ENCODE peak calls at places on chromosomes 4 and X, in seven cellular contexts. N is ovary, T is transverse colon, D is tibial nerve, P is stomach, R is breast epithelium, Q is IMR-90. B is an unnamed sample. For H3K36me3, the result is how much of the 10 kb centered on the place peaks cover.

GRCh38 chrX:40853004-40853815 is 117.9 kb upstream of the MED14 start:
- DNase-seq in D (no peak), Q (no peak), T (no peak), N (no peak), R (no peak), P (no peak), B (no peak)

GRCh38 chrX:40878821-40879571 is 143.7 kb upstream of the MED14 start:
- DNase-seq in T (no peak), D (no peak), Q (no peak), P (no peak), R (no peak), N (no peak), B (no peak)

GRCh38 chr4:88017516-88018302 is 10.3 kb downstream of the PKD2 start:
- DNase-seq in D (peak), T (no peak), N (no peak), Q (peak), R (no peak), P (no peak), B (peak)

GRCh38 chr4:33825685-33826084 is 2418.6 kb downstream of the ARAP2 start:
- DNase-seq in N (no peak), R (no peak), P (no peak), D (no peak), T (no peak), Q (no peak), B (no peak)

GRCh38 chrX:17266171-17266570 is 108.8 kb upstream of the NHS start:
- DNase-seq in N (no peak), T (no peak), R (no peak), Q (no peak), P (no peak), D (no peak), B (no peak)

GRCh38 chr4:66613591-66613990 is 931.7 kb downstream of the CENPC start:
- DNase-seq in Q (no peak), T (no peak), P (no peak), D (no peak), N (no peak), R (no peak), B (no peak)

GRCh38 chrX:144253356-144253755 is 369.5 kb downstream of the UBE2NL start:
- DNase-seq in R (no peak), P (no peak), N (no peak), D (no peak), Q (no peak), T (no peak), B (no peak)

GRCh38 chr4:3436798-3437581 is 4.8 kb upstream of the HGFAC start:
- DNase-seq in Q (peak), D (no peak), P (peak), N (no peak), T (peak), R (peak), B (no peak)

GRCh38 chr4:117941611-117942010 is 92.7 kb upstream of the NDST3 start:
- DNase-seq in D (no peak), T (no peak), P (no peak), R (no peak), Q (no peak), N (no peak), B (no peak)

GRCh38 chrX:148588649-148589310 is 88.4 kb downstream of the AFF2 start:
- DNase-seq in N (no peak), T (no peak), D (no peak), P (no peak), R (no peak), Q (no peak), B (no peak)

GRCh38 chr4:147735413-147736301 is 3.8 kb downstream of the ARHGAP10 start:
- DNase-seq in T (no peak), D (no peak), N (no peak), Q (no peak), R (no peak), P (no peak), B (no peak)

GRCh38 chr4:74624351-74625151 is 169.8 kb downstream of the BTC start:
- DNase-seq in T (no peak), N (no peak), P (no peak), D (no peak), Q (peak), R (no peak), B (no peak)

GRCh38 chr4:150217192-150217591 is 138.9 kb downstream of the DCLK2 start:
- DNase-seq in P (no peak), N (no peak), D (no peak), T (no peak), R (no peak), Q (peak), B (no peak)

GRCh38 chrX:6041630-6042029 is 187.0 kb downstream of the NLGN4X start:
- DNase-seq in D (no peak), T (no peak), Q (no peak), N (no peak), R (no peak), P (no peak), B (no peak)

GRCh38 chrX:110415440-110416167 is 57.0 kb downstream of the RTL9 start:
- DNase-seq in N (no peak), D (no peak), T (no peak), Q (peak), P (no peak), R (no peak), B (no peak)

GRCh38 chrX:110317079-110317819 is 636 bp downstream of the AMMECR1 start:
- DNase-seq in D (peak), R (peak), P (peak), T (peak), Q (no peak), N (peak), B (peak)

GRCh38 chr4:19399001-19399400 is 852.7 kb upstream of the SLIT2 start:
- DNase-seq in Q (peak), P (no peak), R (no peak), N (no peak), D (no peak), T (no peak), B (no peak)

GRCh38 chrX:50088645-50089044 is 112.2 kb downstream of the AKAP4 start:
- DNase-seq in N (no peak), Q (no peak), T (no peak), R (no peak), D (no peak), P (no peak), B (no peak)

GRCh38 chr4:186570193-186570996 is 15.0 kb upstream of the MTNR1A start:
- DNase-seq in D (no peak), R (no peak), P (peak), Q (peak), N (no peak), T (peak), B (no peak)

GRCh38 chr4:42151568-42152506 is 618 bp downstream of the BEND4 start:
- DNase-seq in R (no peak), D (no peak), Q (no peak), N (no peak), T (peak), P (peak), B (no peak)

GRCh38 chr4:3247399-3248177 is 1.4 kb upstream of the MSANTD1 start:
- DNase-seq in T (no peak), D (no peak), Q (no peak), N (no peak), R (no peak), P (no peak), B (no peak)

GRCh38 chr4:31984872-31985271 is 1264.7 kb downstream of the PCDH7 start:
- DNase-seq in T (no peak), Q (no peak), N (no peak), P (no peak), D (no peak), R (no peak), B (no peak)

GRCh38 chr4:48275694-48276093 is 6.1 kb upstream of the TEC start:
- DNase-seq in T (no peak), P (no peak), R (no peak), D (no peak), N (no peak), Q (no peak), B (no peak)

GRCh38 chrX:44903842-44904530 is 31.0 kb downstream of the KDM6A start:
- DNase-seq in N (no peak), R (no peak), P (no peak), T (no peak), D (no peak), Q (no peak), B (no peak)
- H3K4me3 ChIP-seq in N (no peak), R (no peak), P (no peak), T (no peak), D (no peak), Q (no peak), B (no peak)

GRCh38 chr4:103076777-103077347 is 301 bp upstream of the SLC9B2 start:
- DNase-seq in D (no peak), P (no peak), R (no peak), N (no peak), Q (no peak), T (no peak), B (no peak)
- TF ChIP-seq POLR2A in D (no peak), P (no peak), R (no peak), N (no peak), Q (no peak), T (no peak), B (no peak)

GRCh38 chr4:754221-755120 is 48.8 kb downstream of the PCGF3 start:
- DNase-seq in P (no peak), R (no peak), N (no peak), D (no peak), T (no peak), Q (no peak), B (no peak)
- H3K36me3 ChIP-seq in P (under half), R (under half), N (under half), D (under half), T (under half), Q (half or more), B (under half)

GRCh38 chr4:86586160-86586572 is 7.9 kb upstream of the PTPN13 start:
- DNase-seq in P (no peak), R (no peak), N (no peak), Q (no peak), D (no peak), T (no peak), B (no peak)
- H3K4me3 ChIP-seq in P (no peak), R (no peak), N (no peak), Q (no peak), D (no peak), T (no peak), B (no peak)

DNA sequence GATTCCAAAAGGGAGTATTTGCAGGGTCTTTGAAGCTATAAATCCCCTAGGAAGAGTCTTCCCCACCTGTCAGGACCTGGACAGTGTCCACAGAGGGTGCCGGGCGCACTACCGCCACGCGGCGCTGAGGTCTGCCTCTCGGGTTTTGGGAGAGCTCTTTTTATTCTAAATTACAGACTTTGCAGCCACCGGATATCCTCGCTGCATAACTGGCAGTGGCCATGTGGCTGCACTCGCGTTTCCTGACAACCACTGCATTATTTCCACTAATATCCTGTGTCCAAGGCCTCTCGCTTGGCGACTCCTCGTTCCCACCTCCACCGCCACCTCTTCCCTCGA is 608 bp upstream of the TMEM131L start:
- DNase-seq in T (peak), N (peak), R (no peak), Q (peak), P (peak), D (peak), B (peak)
- TF ChIP-seq POLR2A in T (no peak), N (no peak), R (no peak), Q (no peak), P (no peak), D (no peak), B (no peak)

DNA sequence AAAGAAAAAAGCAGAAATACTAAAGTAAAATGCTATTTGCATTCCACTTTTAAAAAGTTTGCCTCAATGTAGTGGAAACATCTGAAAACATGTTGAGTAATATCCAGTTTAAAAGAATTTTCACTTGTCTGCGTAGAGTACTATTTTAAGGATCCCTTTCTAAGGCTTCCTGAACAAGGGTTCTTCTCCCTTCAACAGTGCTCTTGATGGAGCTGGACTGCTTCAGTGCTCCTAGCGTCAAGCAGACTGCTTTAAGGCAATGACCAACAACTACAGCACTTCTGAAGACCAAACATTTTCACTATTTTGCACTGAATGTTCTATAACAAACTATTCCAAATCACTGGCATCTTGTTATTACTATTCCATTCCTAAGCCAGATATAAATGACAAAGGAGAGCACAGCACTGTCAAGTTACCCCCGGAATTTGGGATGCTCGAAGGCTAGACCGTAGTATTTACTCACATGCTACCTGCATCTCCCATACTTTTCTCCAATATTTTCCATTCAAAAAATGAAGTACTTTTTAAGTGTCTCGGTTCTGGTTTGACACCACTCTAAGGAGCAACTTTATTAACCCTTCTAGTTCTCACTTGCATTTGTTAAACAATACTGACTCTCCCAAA is 36.1 kb downstream of the TMEM165 start:
- DNase-seq in Q (no peak), R (no peak), N (no peak), P (no peak), T (no peak), D (no peak), B (no peak)
- H3K36me3 ChIP-seq in Q (under half), R (under half), N (under half), P (under half), T (under half), D (under half), B (half or more)